ENCODE peak calls at places on chromosomes 5 and 9, in five cellular contexts. One of them, this sample, is unnamed.

GRCh38 chr9:121440265-121440664 is 59.4 kb downstream of the GGTA1 start:
- DNase-seq in Peyer's patch: no peak
- DNase-seq in CD4-positive, CD25-positive, alpha-beta regulatory T cell: no peak
- DNase-seq in aorta: no peak
- DNase-seq in A549: peak
- DNase-seq in this sample: peak

GRCh38 chr5:104702212-104702611 is 1139.6 kb upstream of the NUDT12 start:
- DNase-seq in Peyer's patch: no peak
- DNase-seq in CD4-positive, CD25-positive, alpha-beta regulatory T cell: no peak
- DNase-seq in aorta: no peak
- DNase-seq in A549: no peak
- DNase-seq in this sample: no peak

GRCh38 chr5:122701640-122702523 is 73.0 kb upstream of the SNX2 start:
- DNase-seq in Peyer's patch: peak
- DNase-seq in CD4-positive, CD25-positive, alpha-beta regulatory T cell: no peak
- DNase-seq in aorta: no peak
- DNase-seq in A549: no peak
- DNase-seq in this sample: no peak

GRCh38 chr9:136551401-136552116 is 5.7 kb upstream of the NOTCH1 start:
- DNase-seq in Peyer's patch: peak
- DNase-seq in CD4-positive, CD25-positive, alpha-beta regulatory T cell: no peak
- DNase-seq in aorta: peak
- DNase-seq in A549: peak
- DNase-seq in this sample: peak

GRCh38 chr5:126210955-126211354 is 212.3 kb upstream of the GRAMD2B start:
- DNase-seq in Peyer's patch: no peak
- DNase-seq in CD4-positive, CD25-positive, alpha-beta regulatory T cell: no peak
- DNase-seq in aorta: no peak
- DNase-seq in A549: no peak
- DNase-seq in this sample: no peak

GRCh38 chr5:133392448-133392847 is 219.9 kb downstream of the FSTL4 start:
- DNase-seq in Peyer's patch: no peak
- DNase-seq in CD4-positive, CD25-positive, alpha-beta regulatory T cell: no peak
- DNase-seq in aorta: no peak
- DNase-seq in A549: no peak
- DNase-seq in this sample: no peak

GRCh38 chr9:13500034-13500433 is 220.5 kb upstream of the MPDZ start:
- DNase-seq in Peyer's patch: no peak
- DNase-seq in CD4-positive, CD25-positive, alpha-beta regulatory T cell: no peak
- DNase-seq in aorta: no peak
- DNase-seq in A549: no peak
- DNase-seq in this sample: no peak

GRCh38 chr5:171367424-171368370 is 20.0 kb upstream of the NPM1 start:
- DNase-seq in Peyer's patch: no peak
- DNase-seq in CD4-positive, CD25-positive, alpha-beta regulatory T cell: no peak
- DNase-seq in aorta: no peak
- DNase-seq in A549: no peak
- DNase-seq in this sample: no peak

GRCh38 chr9:21070171-21070571 is 7.6 kb downstream of the IFNB1 start:
- DNase-seq in Peyer's patch: no peak
- DNase-seq in CD4-positive, CD25-positive, alpha-beta regulatory T cell: no peak
- DNase-seq in aorta: peak
- DNase-seq in A549: peak
- DNase-seq in this sample: peak

GRCh38 chr9:37801287-37801850 is 772 bp downstream of the DCAF10 start:
- DNase-seq in Peyer's patch: peak
- DNase-seq in CD4-positive, CD25-positive, alpha-beta regulatory T cell: no peak
- DNase-seq in aorta: no peak
- DNase-seq in A549: peak
- DNase-seq in this sample: peak

GRCh38 chr9:655875-656274 is 185.6 kb upstream of the DMRT1 start:
- DNase-seq in Peyer's patch: no peak
- DNase-seq in CD4-positive, CD25-positive, alpha-beta regulatory T cell: no peak
- DNase-seq in aorta: peak
- DNase-seq in A549: no peak
- DNase-seq in this sample: peak

GRCh38 chr5:115419794-115420585 is 123.5 kb upstream of the CCDC112 start:
- DNase-seq in Peyer's patch: no peak
- DNase-seq in CD4-positive, CD25-positive, alpha-beta regulatory T cell: no peak
- DNase-seq in aorta: no peak
- DNase-seq in A549: peak
- DNase-seq in this sample: peak

GRCh38 chr5:76785493-76785892 is 33.3 kb upstream of the F2RL1 start:
- DNase-seq in Peyer's patch: no peak
- DNase-seq in CD4-positive, CD25-positive, alpha-beta regulatory T cell: no peak
- DNase-seq in aorta: no peak
- DNase-seq in A549: peak
- DNase-seq in this sample: no peak

GRCh38 chr5:172731286-172732073 is 39.5 kb downstream of the DUSP1 start:
- DNase-seq in Peyer's patch: no peak
- DNase-seq in CD4-positive, CD25-positive, alpha-beta regulatory T cell: no peak
- DNase-seq in aorta: no peak
- DNase-seq in A549: peak
- DNase-seq in this sample: no peak

GRCh38 chr9:551986-552930 is 289.2 kb upstream of the DMRT1 start:
- DNase-seq in Peyer's patch: no peak
- DNase-seq in CD4-positive, CD25-positive, alpha-beta regulatory T cell: no peak
- DNase-seq in aorta: no peak
- DNase-seq in A549: no peak
- DNase-seq in this sample: peak

GRCh38 chr9:32423371-32423770 is 38.9 kb downstream of the ACO1 start:
- DNase-seq in Peyer's patch: no peak
- DNase-seq in CD4-positive, CD25-positive, alpha-beta regulatory T cell: no peak
- DNase-seq in aorta: no peak
- DNase-seq in A549: no peak
- DNase-seq in this sample: no peak

GRCh38 chr5:95223859-95224258 is 61.0 kb downstream of the MCTP1 start:
- DNase-seq in Peyer's patch: no peak
- DNase-seq in CD4-positive, CD25-positive, alpha-beta regulatory T cell: no peak
- DNase-seq in aorta: no peak
- DNase-seq in A549: no peak
- DNase-seq in this sample: no peak

GRCh38 chr9:91255327-91255726 is 106.4 kb downstream of the AUH start:
- DNase-seq in Peyer's patch: no peak
- DNase-seq in CD4-positive, CD25-positive, alpha-beta regulatory T cell: no peak
- DNase-seq in aorta: no peak
- DNase-seq in A549: no peak
- DNase-seq in this sample: peak

GRCh38 chr5:82396396-82396795 is 118.2 kb upstream of the RPS23 start:
- DNase-seq in Peyer's patch: no peak
- DNase-seq in CD4-positive, CD25-positive, alpha-beta regulatory T cell: no peak
- DNase-seq in aorta: no peak
- DNase-seq in A549: no peak
- DNase-seq in this sample: peak

GRCh38 chr9:72533322-72533721 is 11.9 kb downstream of the TMC1 start:
- DNase-seq in Peyer's patch: no peak
- DNase-seq in CD4-positive, CD25-positive, alpha-beta regulatory T cell: no peak
- DNase-seq in aorta: no peak
- DNase-seq in A549: no peak
- DNase-seq in this sample: no peak

GRCh38 chr5:64883912-64884311 is 115.2 kb downstream of the CWC27 start:
- DNase-seq in Peyer's patch: no peak
- DNase-seq in CD4-positive, CD25-positive, alpha-beta regulatory T cell: no peak
- DNase-seq in aorta: no peak
- DNase-seq in A549: no peak
- DNase-seq in this sample: no peak

GRCh38 chr5:156121234-156121633 is 205.7 kb upstream of the SGCD start:
- DNase-seq in Peyer's patch: no peak
- DNase-seq in CD4-positive, CD25-positive, alpha-beta regulatory T cell: no peak
- DNase-seq in aorta: no peak
- DNase-seq in A549: no peak
- DNase-seq in this sample: no peak

GRCh38 chr9:128626181-128626580 is 30.5 kb downstream of the DYNC2I2 start:
- DNase-seq in Peyer's patch: no peak
- DNase-seq in CD4-positive, CD25-positive, alpha-beta regulatory T cell: no peak
- DNase-seq in aorta: peak
- DNase-seq in A549: no peak
- DNase-seq in this sample: no peak

GRCh38 chr5:99061299-99061698 is 132.5 kb upstream of the CHD1 start:
- DNase-seq in Peyer's patch: no peak
- DNase-seq in CD4-positive, CD25-positive, alpha-beta regulatory T cell: no peak
- DNase-seq in aorta: no peak
- DNase-seq in A549: no peak
- DNase-seq in this sample: no peak

GRCh38 chr5:116571568-116572321 is 2.9 kb downstream of the SEMA6A start:
- DNase-seq in Peyer's patch: no peak
- DNase-seq in CD4-positive, CD25-positive, alpha-beta regulatory T cell: no peak
- DNase-seq in aorta: no peak
- DNase-seq in A549: peak
- DNase-seq in this sample: no peak

GRCh38 chr9:120928015-120928719 is 1.6 kb upstream of the TRAF1 start:
- DNase-seq in Peyer's patch: peak
- DNase-seq in CD4-positive, CD25-positive, alpha-beta regulatory T cell: no peak
- DNase-seq in aorta: peak
- DNase-seq in A549: no peak
- DNase-seq in this sample: no peak

GRCh38 chr5:16615737-16616535 is 861 bp downstream of the RETREG1 start:
- DNase-seq in Peyer's patch: no peak
- DNase-seq in CD4-positive, CD25-positive, alpha-beta regulatory T cell: peak
- DNase-seq in aorta: no peak
- DNase-seq in A549: no peak
- DNase-seq in this sample: no peak

GRCh38 chr5:2068515-2068914 is 185.8 kb upstream of the IRX4 start:
- DNase-seq in Peyer's patch: no peak
- DNase-seq in CD4-positive, CD25-positive, alpha-beta regulatory T cell: no peak
- DNase-seq in aorta: no peak
- DNase-seq in A549: no peak
- DNase-seq in this sample: no peak

GRCh38 chr5:17190799-17191391 is 26.5 kb upstream of the BASP1 start:
- DNase-seq in Peyer's patch: no peak
- DNase-seq in CD4-positive, CD25-positive, alpha-beta regulatory T cell: no peak
- DNase-seq in aorta: no peak
- DNase-seq in A549: no peak
- DNase-seq in this sample: no peak

GRCh38 chr5:156534906-156535305 is 207.9 kb downstream of the SGCD start:
- DNase-seq in Peyer's patch: no peak
- DNase-seq in CD4-positive, CD25-positive, alpha-beta regulatory T cell: no peak
- DNase-seq in aorta: no peak
- DNase-seq in A549: no peak
- DNase-seq in this sample: no peak

GRCh38 chr5:40685191-40685590 is 5.5 kb downstream of the PTGER4 start:
- DNase-seq in Peyer's patch: no peak
- DNase-seq in CD4-positive, CD25-positive, alpha-beta regulatory T cell: no peak
- DNase-seq in aorta: no peak
- DNase-seq in A549: no peak
- DNase-seq in this sample: no peak
- H3K4me3 ChIP-seq in Peyer's patch: no peak
- H3K4me3 ChIP-seq in CD4-positive, CD25-positive, alpha-beta regulatory T cell: peak
- H3K4me3 ChIP-seq in aorta: no peak
- H3K4me3 ChIP-seq in A549: no peak
- H3K4me3 ChIP-seq in this sample: no peak

GRCh38 chr9:125506045-125506444 is 201.0 kb downstream of the MAPKAP1 start:
- DNase-seq in Peyer's patch: no peak
- DNase-seq in CD4-positive, CD25-positive, alpha-beta regulatory T cell: no peak
- DNase-seq in aorta: no peak
- DNase-seq in A549: no peak
- DNase-seq in this sample: peak
- H3K27ac ChIP-seq in Peyer's patch: peak
- H3K27ac ChIP-seq in CD4-positive, CD25-positive, alpha-beta regulatory T cell: no peak
- H3K27ac ChIP-seq in aorta: no peak
- H3K27ac ChIP-seq in A549: no peak
- H3K27ac ChIP-seq in this sample: peak

DNA sequence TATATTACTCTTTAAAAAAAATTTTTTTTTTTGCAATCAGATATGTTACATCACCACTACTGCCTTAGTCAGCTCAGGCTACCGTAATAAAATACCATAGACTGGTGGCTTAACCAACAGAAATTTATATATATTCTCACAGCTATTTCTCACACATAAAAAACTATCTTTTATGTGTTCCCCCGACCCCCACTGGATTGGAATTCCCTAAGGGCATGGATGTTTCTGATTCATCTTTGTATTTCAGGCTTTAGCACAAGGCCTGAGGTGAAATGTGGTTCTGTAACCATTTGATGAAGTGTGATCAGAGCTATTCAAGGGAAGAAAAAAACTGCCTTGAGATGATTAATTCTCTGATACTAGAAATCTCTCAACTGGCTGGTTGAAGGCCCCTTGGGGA is 2.7 kb downstream of the CD14 start:
- DNase-seq in Peyer's patch: no peak
- DNase-seq in CD4-positive, CD25-positive, alpha-beta regulatory T cell: no peak
- DNase-seq in aorta: no peak
- DNase-seq in A549: no peak
- DNase-seq in this sample: no peak
- H3K4me3 ChIP-seq in Peyer's patch: no peak
- H3K4me3 ChIP-seq in CD4-positive, CD25-positive, alpha-beta regulatory T cell: no peak
- H3K4me3 ChIP-seq in aorta: no peak
- H3K4me3 ChIP-seq in A549: no peak
- H3K4me3 ChIP-seq in this sample: no peak

DNA sequence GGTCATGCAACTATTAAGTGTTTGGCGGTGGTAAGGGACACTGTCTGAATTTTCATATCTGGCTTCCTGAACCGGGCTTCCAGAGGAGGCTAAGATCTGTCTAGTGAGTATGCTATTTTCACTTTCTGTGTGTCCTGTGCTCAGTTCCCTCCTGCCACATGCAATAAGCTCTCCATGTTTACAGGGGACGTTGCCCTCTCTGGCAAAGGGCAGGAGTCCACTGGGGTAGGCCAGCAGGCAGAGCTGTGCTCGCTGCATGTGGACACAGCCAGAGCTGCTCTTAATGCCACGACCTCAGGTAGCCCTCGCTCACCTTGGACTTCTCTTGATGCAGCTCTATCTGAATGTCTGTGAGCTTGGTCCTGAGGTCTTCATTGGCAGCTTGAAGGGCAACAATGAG is 111.2 kb downstream of the JAKMIP2 start:
- DNase-seq in Peyer's patch: no peak
- DNase-seq in CD4-positive, CD25-positive, alpha-beta regulatory T cell: no peak
- DNase-seq in aorta: no peak
- DNase-seq in A549: no peak
- DNase-seq in this sample: no peak
- H3K27ac ChIP-seq in Peyer's patch: no peak
- H3K27ac ChIP-seq in CD4-positive, CD25-positive, alpha-beta regulatory T cell: no peak
- H3K27ac ChIP-seq in aorta: no peak
- H3K27ac ChIP-seq in A549: no peak
- H3K27ac ChIP-seq in this sample: no peak

DNA sequence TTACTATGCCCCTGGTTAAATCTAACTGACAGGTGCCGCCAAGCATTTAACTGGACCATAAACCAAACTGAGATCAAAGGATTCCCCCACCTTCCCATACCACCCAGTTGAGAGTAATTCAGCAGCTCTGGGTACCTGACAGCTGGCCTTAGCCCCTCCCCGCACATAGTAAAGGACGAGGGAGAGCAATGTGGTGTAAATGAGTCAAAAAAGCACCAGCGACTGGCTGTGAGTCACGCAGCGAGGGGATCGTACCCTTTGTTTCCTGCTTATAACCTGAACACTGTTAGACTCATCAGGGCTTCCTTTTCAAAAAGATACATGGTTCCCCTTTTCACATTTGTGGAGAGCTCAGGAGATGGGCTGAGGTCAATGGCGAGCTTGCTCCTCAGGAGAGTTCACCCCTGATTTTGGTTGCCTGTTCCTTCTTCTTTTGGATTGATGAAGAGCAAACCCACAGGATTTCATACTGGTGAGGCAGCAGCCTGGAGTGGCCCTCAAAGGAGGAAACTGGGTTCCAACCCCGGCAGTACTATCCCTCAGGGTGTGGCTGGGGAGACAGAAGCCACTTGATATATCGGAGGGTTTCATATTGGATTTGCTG is 71.5 kb downstream of the ANKRD33B start:
- DNase-seq in Peyer's patch: peak
- DNase-seq in CD4-positive, CD25-positive, alpha-beta regulatory T cell: peak
- DNase-seq in aorta: no peak
- DNase-seq in A549: no peak
- DNase-seq in this sample: peak
- H3K4me3 ChIP-seq in Peyer's patch: no peak
- H3K4me3 ChIP-seq in CD4-positive, CD25-positive, alpha-beta regulatory T cell: peak
- H3K4me3 ChIP-seq in aorta: no peak
- H3K4me3 ChIP-seq in A549: no peak
- H3K4me3 ChIP-seq in this sample: no peak

GRCh38 chr9:93131599-93132286 is 2.3 kb downstream of the NINJ1 start:
- DNase-seq in Peyer's patch: no peak
- DNase-seq in CD4-positive, CD25-positive, alpha-beta regulatory T cell: no peak
- DNase-seq in aorta: no peak
- DNase-seq in A549: no peak
- DNase-seq in this sample: no peak
- H3K27ac ChIP-seq in Peyer's patch: peak
- H3K27ac ChIP-seq in CD4-positive, CD25-positive, alpha-beta regulatory T cell: peak
- H3K27ac ChIP-seq in aorta: no peak
- H3K27ac ChIP-seq in A549: peak
- H3K27ac ChIP-seq in this sample: no peak

This sample was measured in cardiac muscle cell.